ENCODE peak calls at places on chromosome 5, in ten cellular contexts. One of them, this sample, is unnamed.

GRCh38 chr5:39194466-39195136 is 24.8 kb downstream of the FYB1 start:
- DNase-seq in activated naive CD4-positive, alpha-beta T cell treated with anti-CD3 and anti-CD28 coated beads, Interleukin-2, amount 10 ng/mL, durations not matched to agents 7 days and 5 days: peak
- DNase-seq in activated CD4-positive, alpha-beta T cell treated with anti-CD3 and anti-CD28 coated beads, Interleukin-2, amount 50 U/mL, for 1 hour: no peak
- DNase-seq in bronchial epithelial cell: peak
- DNase-seq in NCI-H460: no peak
- DNase-seq in ELR: peak
- DNase-seq in cardiac fibroblast: peak
- DNase-seq in choroid plexus epithelial cell: peak
- DNase-seq in LoVo: no peak
- DNase-seq in cardiac muscle cell: peak
- DNase-seq in this sample: peak

GRCh38 chr5:19978466-19978865 is 9.5 kb downstream of the CDH18 start:
- DNase-seq in activated naive CD4-positive, alpha-beta T cell treated with anti-CD3 and anti-CD28 coated beads, Interleukin-2, amount 10 ng/mL, durations not matched to agents 7 days and 5 days: no peak
- DNase-seq in activated CD4-positive, alpha-beta T cell treated with anti-CD3 and anti-CD28 coated beads, Interleukin-2, amount 50 U/mL, for 1 hour: no peak
- DNase-seq in bronchial epithelial cell: no peak
- DNase-seq in NCI-H460: no peak
- DNase-seq in ELR: no peak
- DNase-seq in cardiac fibroblast: no peak
- DNase-seq in choroid plexus epithelial cell: no peak
- DNase-seq in LoVo: no peak
- DNase-seq in cardiac muscle cell: no peak
- DNase-seq in this sample: no peak

GRCh38 chr5:154559398-154560276 is 81.6 kb upstream of the HAND1 start:
- DNase-seq in activated naive CD4-positive, alpha-beta T cell treated with anti-CD3 and anti-CD28 coated beads, Interleukin-2, amount 10 ng/mL, durations not matched to agents 7 days and 5 days: no peak
- DNase-seq in activated CD4-positive, alpha-beta T cell treated with anti-CD3 and anti-CD28 coated beads, Interleukin-2, amount 50 U/mL, for 1 hour: no peak
- DNase-seq in bronchial epithelial cell: no peak
- DNase-seq in NCI-H460: no peak
- DNase-seq in ELR: no peak
- DNase-seq in cardiac fibroblast: no peak
- DNase-seq in choroid plexus epithelial cell: no peak
- DNase-seq in LoVo: no peak
- DNase-seq in cardiac muscle cell: no peak
- DNase-seq in this sample: no peak

GRCh38 chr5:106205916-106206571 is 1464.7 kb downstream of the EFNA5 start:
- DNase-seq in activated naive CD4-positive, alpha-beta T cell treated with anti-CD3 and anti-CD28 coated beads, Interleukin-2, amount 10 ng/mL, durations not matched to agents 7 days and 5 days: no peak
- DNase-seq in activated CD4-positive, alpha-beta T cell treated with anti-CD3 and anti-CD28 coated beads, Interleukin-2, amount 50 U/mL, for 1 hour: no peak
- DNase-seq in bronchial epithelial cell: no peak
- DNase-seq in NCI-H460: no peak
- DNase-seq in ELR: no peak
- DNase-seq in cardiac fibroblast: no peak
- DNase-seq in choroid plexus epithelial cell: no peak
- DNase-seq in LoVo: no peak
- DNase-seq in cardiac muscle cell: no peak
- DNase-seq in this sample: no peak

GRCh38 chr5:141508808-141509611 is 20.1 kb downstream of the PCDHGC5 start:
- DNase-seq in activated naive CD4-positive, alpha-beta T cell treated with anti-CD3 and anti-CD28 coated beads, Interleukin-2, amount 10 ng/mL, durations not matched to agents 7 days and 5 days: no peak
- DNase-seq in activated CD4-positive, alpha-beta T cell treated with anti-CD3 and anti-CD28 coated beads, Interleukin-2, amount 50 U/mL, for 1 hour: no peak
- DNase-seq in bronchial epithelial cell: peak
- DNase-seq in NCI-H460: peak
- DNase-seq in ELR: peak
- DNase-seq in cardiac fibroblast: peak
- DNase-seq in choroid plexus epithelial cell: peak
- DNase-seq in LoVo: no peak
- DNase-seq in cardiac muscle cell: peak
- DNase-seq in this sample: peak

GRCh38 chr5:101976933-101977332 is 319.2 kb downstream of the SLCO4C1 start:
- DNase-seq in activated naive CD4-positive, alpha-beta T cell treated with anti-CD3 and anti-CD28 coated beads, Interleukin-2, amount 10 ng/mL, durations not matched to agents 7 days and 5 days: no peak
- DNase-seq in activated CD4-positive, alpha-beta T cell treated with anti-CD3 and anti-CD28 coated beads, Interleukin-2, amount 50 U/mL, for 1 hour: no peak
- DNase-seq in bronchial epithelial cell: peak
- DNase-seq in NCI-H460: no peak
- DNase-seq in ELR: no peak
- DNase-seq in cardiac fibroblast: no peak
- DNase-seq in choroid plexus epithelial cell: no peak
- DNase-seq in LoVo: no peak
- DNase-seq in cardiac muscle cell: no peak
- DNase-seq in this sample: no peak

GRCh38 chr5:168753691-168754254 is 174.6 kb upstream of the PANK3 start:
- DNase-seq in activated naive CD4-positive, alpha-beta T cell treated with anti-CD3 and anti-CD28 coated beads, Interleukin-2, amount 10 ng/mL, durations not matched to agents 7 days and 5 days: no peak
- DNase-seq in activated CD4-positive, alpha-beta T cell treated with anti-CD3 and anti-CD28 coated beads, Interleukin-2, amount 50 U/mL, for 1 hour: no peak
- DNase-seq in bronchial epithelial cell: no peak
- DNase-seq in NCI-H460: no peak
- DNase-seq in ELR: no peak
- DNase-seq in cardiac fibroblast: no peak
- DNase-seq in choroid plexus epithelial cell: no peak
- DNase-seq in LoVo: no peak
- DNase-seq in cardiac muscle cell: no peak
- DNase-seq in this sample: no peak

GRCh38 chr5:34652916-34653315 is 3.2 kb upstream of the RAI14 start:
- DNase-seq in activated naive CD4-positive, alpha-beta T cell treated with anti-CD3 and anti-CD28 coated beads, Interleukin-2, amount 10 ng/mL, durations not matched to agents 7 days and 5 days: no peak
- DNase-seq in activated CD4-positive, alpha-beta T cell treated with anti-CD3 and anti-CD28 coated beads, Interleukin-2, amount 50 U/mL, for 1 hour: no peak
- DNase-seq in bronchial epithelial cell: no peak
- DNase-seq in NCI-H460: no peak
- DNase-seq in ELR: peak
- DNase-seq in cardiac fibroblast: peak
- DNase-seq in choroid plexus epithelial cell: peak
- DNase-seq in LoVo: no peak
- DNase-seq in cardiac muscle cell: peak
- DNase-seq in this sample: no peak

GRCh38 chr5:138632900-138633489 is 57.8 kb upstream of the HSPA9 start:
- DNase-seq in activated naive CD4-positive, alpha-beta T cell treated with anti-CD3 and anti-CD28 coated beads, Interleukin-2, amount 10 ng/mL, durations not matched to agents 7 days and 5 days: no peak
- DNase-seq in activated CD4-positive, alpha-beta T cell treated with anti-CD3 and anti-CD28 coated beads, Interleukin-2, amount 50 U/mL, for 1 hour: no peak
- DNase-seq in bronchial epithelial cell: peak
- DNase-seq in NCI-H460: peak
- DNase-seq in ELR: peak
- DNase-seq in cardiac fibroblast: peak
- DNase-seq in choroid plexus epithelial cell: peak
- DNase-seq in LoVo: peak
- DNase-seq in cardiac muscle cell: peak
- DNase-seq in this sample: no peak

GRCh38 chr5:57216714-57217113 is 42.9 kb downstream of the GPBP1 start:
- DNase-seq in activated naive CD4-positive, alpha-beta T cell treated with anti-CD3 and anti-CD28 coated beads, Interleukin-2, amount 10 ng/mL, durations not matched to agents 7 days and 5 days: no peak
- DNase-seq in activated CD4-positive, alpha-beta T cell treated with anti-CD3 and anti-CD28 coated beads, Interleukin-2, amount 50 U/mL, for 1 hour: no peak
- DNase-seq in bronchial epithelial cell: peak
- DNase-seq in NCI-H460: peak
- DNase-seq in ELR: peak
- DNase-seq in cardiac fibroblast: peak
- DNase-seq in choroid plexus epithelial cell: peak
- DNase-seq in LoVo: no peak
- DNase-seq in cardiac muscle cell: peak
- DNase-seq in this sample: peak

GRCh38 chr5:77679791-77680190 is 41.3 kb upstream of the OTP start:
- DNase-seq in activated naive CD4-positive, alpha-beta T cell treated with anti-CD3 and anti-CD28 coated beads, Interleukin-2, amount 10 ng/mL, durations not matched to agents 7 days and 5 days: no peak
- DNase-seq in activated CD4-positive, alpha-beta T cell treated with anti-CD3 and anti-CD28 coated beads, Interleukin-2, amount 50 U/mL, for 1 hour: no peak
- DNase-seq in bronchial epithelial cell: peak
- DNase-seq in NCI-H460: peak
- DNase-seq in ELR: peak
- DNase-seq in cardiac fibroblast: peak
- DNase-seq in choroid plexus epithelial cell: peak
- DNase-seq in LoVo: peak
- DNase-seq in cardiac muscle cell: peak
- DNase-seq in this sample: peak

GRCh38 chr5:150632305-150633160 is 7.9 kb upstream of the SYNPO start:
- DNase-seq in activated naive CD4-positive, alpha-beta T cell treated with anti-CD3 and anti-CD28 coated beads, Interleukin-2, amount 10 ng/mL, durations not matched to agents 7 days and 5 days: no peak
- DNase-seq in activated CD4-positive, alpha-beta T cell treated with anti-CD3 and anti-CD28 coated beads, Interleukin-2, amount 50 U/mL, for 1 hour: no peak
- DNase-seq in bronchial epithelial cell: no peak
- DNase-seq in NCI-H460: peak
- DNase-seq in ELR: peak
- DNase-seq in cardiac fibroblast: peak
- DNase-seq in choroid plexus epithelial cell: peak
- DNase-seq in LoVo: no peak
- DNase-seq in cardiac muscle cell: peak
- DNase-seq in this sample: no peak